ENCODE peak calls at places on chromosomes 3 and 15, in eight cellular contexts. R, S, J, G, Y, Q, P and L are unnamed samples.
A peak's percentile ranks its signal among the peaks of the same experiment; 100 is the strongest.

GRCh38 chr15:92116320-92116719 is 262.8 kb downstream of the SLCO3A1 start:
- DNase-seq in R (no peak), S (no peak), J (no peak), G (no peak), Y (no peak), Q (no peak), P (no peak), L (no peak)

GRCh38 chr3:18843188-18843587 is 305.1 kb upstream of the KCNH8 start:
- DNase-seq in R (no peak), S (no peak), J (no peak), G (no peak), Y (no peak), Q (no peak), P (no peak), L (no peak)

GRCh38 chr15:62164500-62165028 is 521 bp downstream of the C2CD4B start:
- DNase-seq in R (no peak), S (no peak), J (peak; percentile 15), G (peak; percentile 46), Y (peak; percentile 75), Q (peak; percentile 23), P (no peak), L (no peak)

GRCh38 chr3:49712631-49713317 is 6.7 kb downstream of the AMIGO3 start:
- DNase-seq in R (no peak), S (no peak), J (no peak), G (no peak), Y (no peak), Q (no peak), P (no peak), L (no peak)

GRCh38 chr15:45654749-45655148 is 19.9 kb downstream of the SQOR start:
- DNase-seq in R (no peak), S (no peak), J (no peak), G (no peak), Y (no peak), Q (no peak), P (no peak), L (peak; percentile 12)

GRCh38 chr15:48447657-48448056 is 116.4 kb downstream of the DUT start:
- DNase-seq in R (no peak), S (no peak), J (no peak), G (no peak), Y (no peak), Q (peak; percentile 91), P (no peak), L (no peak)

GRCh38 chr3:161558256-161558655 is 61.6 kb downstream of the OTOL1 start:
- DNase-seq in R (no peak), S (no peak), J (no peak), G (peak; percentile 39), Y (no peak), Q (no peak), P (no peak), L (no peak)

GRCh38 chr3:45145681-45146614 is at the start of gene CDCP1:
- DNase-seq in R (no peak), S (peak; percentile 83), J (peak; percentile 78), G (peak; percentile 64), Y (peak; percentile 58), Q (peak; percentile 40), P (no peak), L (no peak)

GRCh38 chr15:40877691-40878090 is 3.7 kb upstream of the RHOV start:
- DNase-seq in R (no peak), S (no peak), J (no peak), G (no peak), Y (no peak), Q (peak; percentile 12), P (no peak), L (no peak)

GRCh38 chr3:66762888-66763287 is 235.2 kb upstream of the KBTBD8 start:
- DNase-seq in R (no peak), S (no peak), J (no peak), G (no peak), Y (no peak), Q (no peak), P (no peak), L (no peak)

GRCh38 chr3:136343873-136344281 is 93.7 kb downstream of the PCCB start:
- DNase-seq in R (peak; percentile 88), S (peak; percentile 93), J (peak; percentile 91), G (peak; percentile 81), Y (peak; percentile 69), Q (peak; percentile 97), P (peak; percentile 78), L (peak; percentile 91)

GRCh38 chr3:140170612-140171011 is 235.6 kb downstream of the CLSTN2 start:
- DNase-seq in R (no peak), S (no peak), J (no peak), G (no peak), Y (no peak), Q (no peak), P (no peak), L (no peak)

GRCh38 chr15:63028442-63029110 is 14.0 kb upstream of the TPM1 start:
- DNase-seq in R (no peak), S (peak; percentile 31), J (no peak), G (no peak), Y (no peak), Q (no peak), P (no peak), L (no peak)

GRCh38 chr3:9201278-9201677 is 48.2 kb downstream of the SRGAP3 start:
- DNase-seq in R (no peak), S (no peak), J (no peak), G (no peak), Y (peak; percentile 78), Q (peak; percentile 67), P (no peak), L (peak; percentile 63)

GRCh38 chr3:177109688-177110087 is 87.6 kb downstream of the TBL1XR1 start:
- DNase-seq in R (no peak), S (no peak), J (no peak), G (no peak), Y (no peak), Q (no peak), P (no peak), L (no peak)

GRCh38 chr3:108123326-108123725 is 32.5 kb upstream of the CD47 start:
- DNase-seq in R (no peak), S (no peak), J (no peak), G (no peak), Y (no peak), Q (no peak), P (no peak), L (no peak)

GRCh38 chr15:29220852-29221251 is 48.8 kb downstream of the NSMCE3 start:
- DNase-seq in R (no peak), S (no peak), J (no peak), G (no peak), Y (no peak), Q (no peak), P (no peak), L (no peak)

GRCh38 chr3:46406440-46406785 is 453 bp downstream of the CCR5AS start:
- DNase-seq in R (no peak), S (no peak), J (no peak), G (peak; percentile 61), Y (no peak), Q (no peak), P (no peak), L (no peak)

GRCh38 chr3:94146455-94146854 is 83.6 kb downstream of the NSUN3 start:
- DNase-seq in R (no peak), S (no peak), J (no peak), G (no peak), Y (no peak), Q (peak; percentile 7), P (no peak), L (no peak)

GRCh38 chr15:88628018-88628673 is 7.0 kb downstream of the AEN start:
- DNase-seq in R (no peak), S (no peak), J (no peak), G (no peak), Y (no peak), Q (no peak), P (no peak), L (no peak)
- H3K4me3 ChIP-seq in R (no peak overlapping the region), S (no peak overlapping the region), J (no peak overlapping the region), G (no peak overlapping the region), Y (no peak overlapping the region), Q (no peak overlapping the region), P (no peak overlapping the region), L (no peak overlapping the region)

GRCh38 chr3:14283092-14283820 is 104.6 kb downstream of the LSM3 start:
- DNase-seq in R (no peak), S (no peak), J (no peak), G (no peak), Y (no peak), Q (no peak), P (no peak), L (no peak)
- H3K27me3 ChIP-seq in R (peaks cover 8% of the 10 kb centered on the region), S (no peaks in the 10 kb centered on the region), J (peaks cover 13% of the 10 kb centered on the region), G (peaks cover 4% of the 10 kb centered on the region), Y (no peaks in the 10 kb centered on the region), Q (peaks cover 12% of the 10 kb centered on the region), P (peaks cover 7% of the 10 kb centered on the region), L (no peaks in the 10 kb centered on the region)

GRCh38 chr3:39279745-39280517 is at the start of gene CX3CR1:
- DNase-seq in R (no peak), S (no peak), J (no peak), G (no peak), Y (no peak), Q (no peak), P (no peak), L (no peak)

GRCh38 chr3:39278616-39278935 is 1.3 kb downstream of the CX3CR1 start:
- DNase-seq in R (no peak), S (no peak), J (no peak), G (no peak), Y (no peak), Q (no peak), P (no peak), L (no peak)

GRCh38 chr3:39280569-39280968 is 733 bp upstream of the CX3CR1 start:
- DNase-seq in R (no peak), S (no peak), J (no peak), G (no peak), Y (no peak), Q (no peak), P (no peak), L (no peak)

GRCh38 chr3:39284457-39284881 is 4.6 kb upstream of the CX3CR1 start:
- DNase-seq in R (no peak), S (no peak), J (no peak), G (no peak), Y (no peak), Q (no peak), P (no peak), L (no peak)

DNA sequence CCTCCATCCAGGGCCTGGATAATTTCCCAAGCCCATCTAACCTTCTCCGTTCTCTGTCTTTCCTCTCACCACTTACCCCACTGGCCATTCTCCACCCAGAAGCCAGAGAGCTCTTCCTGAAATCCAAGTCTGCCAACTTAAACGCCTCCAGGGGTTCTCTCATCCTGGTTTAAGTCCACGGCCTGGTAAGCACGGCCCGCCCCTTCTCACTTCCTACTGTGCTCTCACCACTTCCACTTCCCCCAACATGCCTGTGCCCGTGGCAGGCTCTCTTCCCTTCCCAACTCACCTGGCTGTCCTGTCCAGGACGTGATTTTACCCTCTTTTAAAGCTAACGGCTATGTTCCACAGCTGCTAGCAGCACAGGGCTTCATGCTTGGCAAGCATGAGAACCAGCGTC is 1.7 kb upstream of the CX3CR1 start:
- DNase-seq in R (no peak), S (no peak), J (no peak), G (no peak), Y (no peak), Q (no peak), P (no peak), L (no peak)
- H3K4me3 ChIP-seq in R (no peak overlapping the region), S (no peak overlapping the region), J (no peak overlapping the region), G (no peak overlapping the region), Y (no peak overlapping the region), Q (no peak overlapping the region), P (no peak overlapping the region), L (no peak overlapping the region)

DNA sequence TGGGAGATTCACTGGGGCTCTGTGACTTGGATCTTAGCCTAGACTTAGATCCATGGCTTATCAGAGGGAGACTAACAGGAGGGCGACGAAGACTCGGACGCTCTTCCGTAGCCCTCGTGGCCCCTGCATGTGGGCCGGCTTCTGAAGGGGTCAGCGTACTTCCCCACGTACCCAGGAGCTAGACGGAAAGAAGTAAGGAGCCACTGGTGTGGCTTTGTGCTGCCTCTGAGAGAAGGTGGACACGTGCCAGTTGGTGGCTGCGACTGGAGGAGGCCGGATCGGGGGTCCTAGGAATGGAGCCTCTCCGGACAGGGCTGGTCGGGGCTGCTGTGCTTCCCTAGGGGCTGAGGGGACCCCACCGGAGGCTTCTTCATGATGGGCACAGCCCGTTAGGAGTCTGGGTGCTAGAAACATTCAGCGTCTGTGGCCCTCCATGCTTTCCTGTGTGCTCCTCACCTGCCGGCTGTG is 1.0 kb downstream of the NRROS start:
- DNase-seq in R (no peak), S (no peak), J (no peak), G (no peak), Y (no peak), Q (no peak), P (no peak), L (no peak)
- H3K27me3 ChIP-seq in R (no peaks in the 10 kb centered on the region), S (no peaks in the 10 kb centered on the region), J (peaks cover 19% of the 10 kb centered on the region), G (no peaks in the 10 kb centered on the region), Y (peaks cover 26% of the 10 kb centered on the region), Q (peaks cover 5% of the 10 kb centered on the region), P (peaks cover 14% of the 10 kb centered on the region), L (no peaks in the 10 kb centered on the region)